ENCODE peak calls at places on chromosomes 13 and 19, in six cellular contexts. W, C, X, Z, P and B are unnamed samples.

GRCh38 chr19:14116525-14116917 is 1.0 kb downstream of the PRKACA start:
- DNase-seq in W (no peak), C (no peak), X (no peak), Z (no peak), P (no peak), B (no peak)

GRCh38 chr19:45451181-45451849 is 16.5 kb upstream of the FOSB start:
- DNase-seq in W (no peak), C (peak; percentile 62), X (peak; percentile 69), Z (peak; percentile 69), P (peak; percentile 85), B (peak; percentile 48)

GRCh38 chr19:12187625-12188024 is 24.7 kb downstream of the ZNF136 start:
- DNase-seq in W (no peak), C (no peak), X (no peak), Z (no peak), P (no peak), B (no peak)

GRCh38 chr19:37817180-37817911 is 38.0 kb upstream of the ZNF573 start:
- DNase-seq in W (no peak), C (peak; percentile 5), X (peak; percentile 27), Z (no peak), P (peak; percentile 72), B (peak; percentile 90)

GRCh38 chr13:106373989-106374572 is 161.4 kb downstream of the EFNB2 start:
- DNase-seq in W (no peak), C (no peak), X (peak; percentile 64), Z (no peak), P (peak; percentile 51), B (no peak)

GRCh38 chr19:1373534-1374249 is 10.0 kb upstream of the NDUFS7 start:
- DNase-seq in W (peak; percentile 66), C (no peak), X (peak; percentile 51), Z (no peak), P (peak; percentile 37), B (peak; percentile 90)

GRCh38 chr19:7857727-7858701 is 16.2 kb downstream of the PRR36 start:
- DNase-seq in W (no peak), C (no peak), X (no peak), Z (no peak), P (no peak), B (no peak)

GRCh38 chr19:41595890-41596280 is 19.9 kb downstream of the CEACAM21 start:
- DNase-seq in W (no peak), C (no peak), X (no peak), Z (no peak), P (no peak), B (no peak)

GRCh38 chr19:7917292-7918061 is 2.7 kb upstream of the SNAPC2 start:
- DNase-seq in W (peak; percentile 64), C (peak; percentile 47), X (peak; percentile 67), Z (peak; percentile 32), P (peak; percentile 56), B (peak; percentile 73)

GRCh38 chr19:39196320-39196719 is 444 bp upstream of the NCCRP1 start:
- DNase-seq in W (no peak), C (no peak), X (no peak), Z (no peak), P (no peak), B (no peak)

GRCh38 chr19:48539503-48540096 is 12.4 kb upstream of the SULT2B1 start:
- DNase-seq in W (no peak), C (no peak), X (peak; percentile 67), Z (peak; percentile 75), P (peak; percentile 63), B (no peak)

GRCh38 chr19:20278342-20278741 is 111.3 kb downstream of the ZNF486 start:
- DNase-seq in W (no peak), C (no peak), X (no peak), Z (no peak), P (no peak), B (no peak)

GRCh38 chr13:108272333-108272732 is 2.8 kb downstream of the TNFSF13B start:
- DNase-seq in W (no peak), C (no peak), X (no peak), Z (no peak), P (peak; percentile 7), B (no peak)

GRCh38 chr13:51832471-51833152 is 12.4 kb downstream of the TMEM272 start:
- DNase-seq in W (peak; percentile 25), C (peak; percentile 40), X (peak; percentile 62), Z (peak; percentile 5), P (no peak), B (no peak)

GRCh38 chr19:30089086-30089665 is 147.1 kb downstream of the URI1 start:
- DNase-seq in W (no peak), C (no peak), X (no peak), Z (no peak), P (no peak), B (no peak)

GRCh38 chr19:48745208-48745995 is 1.3 kb downstream of the IZUMO1 start:
- DNase-seq in W (peak; percentile 40), C (peak; percentile 38), X (peak; percentile 72), Z (peak; percentile 61), P (peak; percentile 66), B (peak; percentile 60)

GRCh38 chr19:37537391-37537947 is 30.7 kb downstream of the ZNF793 start:
- DNase-seq in W (no peak), C (no peak), X (no peak), Z (no peak), P (no peak), B (no peak)

GRCh38 chr13:106919638-106920037 is 351.7 kb upstream of the ARGLU1 start:
- DNase-seq in W (no peak), C (no peak), X (peak; percentile 21), Z (no peak), P (no peak), B (peak; percentile 59)

GRCh38 chr13:31719214-31719613 is 20.1 kb upstream of the RXFP2 start:
- DNase-seq in W (no peak), C (no peak), X (no peak), Z (no peak), P (no peak), B (no peak)

GRCh38 chr13:99124695-99125334 is 75.8 kb upstream of the UBAC2 start:
- DNase-seq in W (peak; percentile 64), C (peak; percentile 2), X (peak; percentile 75), Z (peak; percentile 4), P (peak; percentile 9), B (no peak)

GRCh38 chr13:45851171-45851889 is at the start of gene SIAH3:
- DNase-seq in W (no peak), C (no peak), X (peak; percentile 16), Z (no peak), P (peak; percentile 29), B (no peak)

GRCh38 chr13:65660696-65661095 is 1569.4 kb downstream of the PCDH9 start:
- DNase-seq in W (no peak), C (no peak), X (no peak), Z (no peak), P (no peak), B (no peak)

GRCh38 chr19:19571387-19571786 is 33.3 kb downstream of the CILP2 start:
- DNase-seq in W (no peak), C (no peak), X (no peak), Z (no peak), P (no peak), B (no peak)

GRCh38 chr19:8511573-8512101 is 2.3 kb downstream of the ZNF414 start:
- DNase-seq in W (no peak), C (no peak), X (no peak), Z (no peak), P (no peak), B (no peak)

GRCh38 chr19:41971363-41971762 is 12.2 kb upstream of the RABAC1 start:
- DNase-seq in W (no peak), C (no peak), X (no peak), Z (no peak), P (no peak), B (no peak)

GRCh38 chr13:27125357-27126282 is 46.0 kb downstream of the USP12 start:
- DNase-seq in W (no peak), C (no peak), X (no peak), Z (no peak), P (no peak), B (no peak)

GRCh38 chr13:53141336-53141735 is 112.7 kb downstream of the OLFM4 start:
- DNase-seq in W (no peak), C (no peak), X (no peak), Z (no peak), P (no peak), B (no peak)

GRCh38 chr19:7104783-7105447 is 35.4 kb downstream of the ZNF557 start:
- DNase-seq in W (no peak), C (no peak), X (no peak), Z (no peak), P (peak; percentile 16), B (no peak)

GRCh38 chr13:39038569-39038898 is 278 bp downstream of the NHLRC3 start:
- DNase-seq in W (peak; percentile 27), C (peak; percentile 32), X (no peak), Z (no peak), P (peak; percentile 38), B (no peak)

GRCh38 chr13:54633461-54633860 is 1604.8 kb downstream of the OLFM4 start:
- DNase-seq in W (no peak), C (no peak), X (no peak), Z (no peak), P (no peak), B (no peak)

GRCh38 chr19:19643158-19644053 is at the start of gene GMIP:
- DNase-seq in W (peak; percentile 53), C (peak; percentile 89), X (peak; percentile 52), Z (peak; percentile 18), P (peak; percentile 70), B (peak; percentile 90)

GRCh38 chr19:35347171-35347929 is at the start of gene FFAR1:
- DNase-seq in W (no peak), C (peak; percentile 27), X (no peak), Z (no peak), P (no peak), B (peak; percentile 35)

GRCh38 chr13:98475521-98475920 is 101.4 kb downstream of the STK24 start:
- DNase-seq in W (no peak), C (no peak), X (peak; percentile 15), Z (no peak), P (no peak), B (no peak)

GRCh38 chr19:41263042-41263849 is 926 bp upstream of the HNRNPUL1 start:
- DNase-seq in W (no peak), C (peak; percentile 84), X (peak; percentile 85), Z (peak; percentile 82), P (no peak), B (peak; percentile 76)

GRCh38 chr13:19117913-19118739 is 63.5 kb downstream of the TUBA3C start:
- DNase-seq in W (no peak), C (no peak), X (no peak), Z (no peak), P (no peak), B (no peak)

GRCh38 chr13:49214917-49215376 is 5.2 kb upstream of the MLNR start:
- DNase-seq in W (no peak), C (peak; percentile 13), X (peak; percentile 35), Z (no peak), P (peak; percentile 19), B (peak; percentile 65)

GRCh38 chr13:93561553-93561952 is 334.9 kb downstream of the GPC6 start:
- DNase-seq in W (no peak), C (no peak), X (no peak), Z (no peak), P (no peak), B (no peak)